ENCODE peak calls at places on chromosomes 1 and 21, in seven cellular contexts. V is coronary artery, W is GM23338, F is uterus, N is BJ, Z is GM12865, T is cardiac muscle cell. Y is an unnamed sample.

GRCh38 chr1:187306671-187307415 is 478.1 kb downstream of the PLA2G4A start:
- DNase-seq in V (no peak), W (no peak), F (no peak), N (no peak), Z (no peak), T (no peak), Y (no peak)

GRCh38 chr21:42561742-42562141 is 48.1 kb downstream of the SLC37A1 start:
- DNase-seq in V (no peak), W (no peak), F (no peak), N (no peak), Z (peak), T (no peak), Y (no peak)

GRCh38 chr1:37890378-37891014 is 31.1 kb upstream of the MTF1 start:
- DNase-seq in V (no peak), W (peak), F (no peak), N (no peak), Z (peak), T (peak), Y (no peak)

GRCh38 chr1:145918144-145918991 is at the start of gene PEX11B:
- DNase-seq in V (peak), W (peak), F (peak), N (peak), Z (peak), T (peak), Y (peak)

GRCh38 chr1:154241703-154242352 is 21.1 kb downstream of the UBAP2L start:
- DNase-seq in V (no peak), W (no peak), F (no peak), N (no peak), Z (no peak), T (no peak), Y (no peak)

GRCh38 chr1:119676571-119677206 is 28.6 kb upstream of the ZNF697 start:
- DNase-seq in V (no peak), W (peak), F (peak), N (no peak), Z (no peak), T (no peak), Y (no peak)

GRCh38 chr1:11279152-11279551 is 6.2 kb downstream of the UBIAD1 start:
- DNase-seq in V (no peak), W (no peak), F (no peak), N (no peak), Z (no peak), T (no peak), Y (no peak)

GRCh38 chr1:66243548-66244130 is 290.3 kb upstream of the SGIP1 start:
- DNase-seq in V (no peak), W (no peak), F (no peak), N (no peak), Z (peak), T (no peak), Y (no peak)

GRCh38 chr1:12602633-12603024 is 15.4 kb downstream of the DHRS3 start:
- DNase-seq in V (no peak), W (no peak), F (no peak), N (no peak), Z (no peak), T (no peak), Y (no peak)

GRCh38 chr1:163652441-163652840 is 330.7 kb downstream of the NUF2 start:
- DNase-seq in V (no peak), W (no peak), F (no peak), N (no peak), Z (no peak), T (no peak), Y (no peak)

GRCh38 chr1:163655565-163655964 is 333.8 kb downstream of the NUF2 start:
- DNase-seq in V (no peak), W (no peak), F (no peak), N (no peak), Z (no peak), T (no peak), Y (no peak)

GRCh38 chr1:163656367-163656766 is 334.6 kb downstream of the NUF2 start:
- DNase-seq in V (no peak), W (no peak), F (no peak), N (no peak), Z (no peak), T (no peak), Y (no peak)

DNA sequence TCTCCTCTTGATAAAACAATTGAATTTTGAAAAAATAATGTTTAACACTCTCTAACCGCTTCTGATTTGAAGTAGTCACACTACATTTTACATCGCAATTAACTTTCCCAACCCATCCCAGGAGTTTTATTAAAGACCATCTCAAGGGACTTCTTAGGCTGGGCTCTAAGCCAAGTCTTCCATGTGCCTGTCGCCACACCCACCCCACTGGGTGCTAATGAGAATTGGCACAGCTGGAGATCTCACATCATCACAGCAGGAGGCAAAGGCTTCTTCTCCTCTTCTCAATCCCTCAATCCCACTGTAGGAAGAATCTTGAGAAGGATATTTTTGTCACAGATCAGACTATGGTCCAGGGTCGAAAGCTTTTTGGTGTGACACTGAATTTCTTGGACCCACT is 328.9 kb downstream of the NUF2 start:
- DNase-seq in V (no peak), W (no peak), F (no peak), N (no peak), Z (no peak), T (no peak), Y (no peak)
- TF ChIP-seq CTCF in V (no peak), W (no peak), F (no peak), N (no peak), Z (no peak), T (no peak), Y (no peak)

GRCh38 chr1:181603735-181604410 is 120.6 kb downstream of the CACNA1E start:
- DNase-seq in V (no peak), W (no peak), F (no peak), N (no peak), Z (no peak), T (no peak), Y (no peak)
- TF ChIP-seq CTCF in V (no peak), W (no peak), F (no peak), N (no peak), Z (no peak), T (no peak), Y (no peak)

DNA sequence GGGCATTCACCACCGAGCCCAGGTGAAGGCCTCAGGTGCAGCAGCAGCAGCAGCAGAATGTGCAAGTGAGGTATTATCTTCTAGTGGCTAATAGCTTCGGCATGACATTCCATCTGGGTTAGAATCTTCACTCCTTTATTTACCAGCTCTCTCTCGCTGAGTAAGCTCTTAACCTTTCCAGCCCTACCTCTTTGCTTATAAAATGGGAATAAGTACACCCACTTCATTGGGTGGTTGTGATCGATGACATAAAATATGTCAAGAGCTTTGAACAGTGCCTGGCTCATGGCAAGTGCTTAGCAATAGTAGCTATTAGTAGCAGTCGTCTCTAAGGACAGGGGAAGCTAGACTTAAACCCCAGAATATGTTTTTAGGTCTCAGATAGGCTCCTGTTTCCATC is 149.5 kb downstream of the NOS1AP start:
- DNase-seq in V (no peak), W (no peak), F (no peak), N (no peak), Z (no peak), T (peak), Y (no peak)
- TF ChIP-seq CTCF in V (no peak), W (no peak), F (no peak), N (no peak), Z (no peak), T (no peak), Y (no peak)

DNA sequence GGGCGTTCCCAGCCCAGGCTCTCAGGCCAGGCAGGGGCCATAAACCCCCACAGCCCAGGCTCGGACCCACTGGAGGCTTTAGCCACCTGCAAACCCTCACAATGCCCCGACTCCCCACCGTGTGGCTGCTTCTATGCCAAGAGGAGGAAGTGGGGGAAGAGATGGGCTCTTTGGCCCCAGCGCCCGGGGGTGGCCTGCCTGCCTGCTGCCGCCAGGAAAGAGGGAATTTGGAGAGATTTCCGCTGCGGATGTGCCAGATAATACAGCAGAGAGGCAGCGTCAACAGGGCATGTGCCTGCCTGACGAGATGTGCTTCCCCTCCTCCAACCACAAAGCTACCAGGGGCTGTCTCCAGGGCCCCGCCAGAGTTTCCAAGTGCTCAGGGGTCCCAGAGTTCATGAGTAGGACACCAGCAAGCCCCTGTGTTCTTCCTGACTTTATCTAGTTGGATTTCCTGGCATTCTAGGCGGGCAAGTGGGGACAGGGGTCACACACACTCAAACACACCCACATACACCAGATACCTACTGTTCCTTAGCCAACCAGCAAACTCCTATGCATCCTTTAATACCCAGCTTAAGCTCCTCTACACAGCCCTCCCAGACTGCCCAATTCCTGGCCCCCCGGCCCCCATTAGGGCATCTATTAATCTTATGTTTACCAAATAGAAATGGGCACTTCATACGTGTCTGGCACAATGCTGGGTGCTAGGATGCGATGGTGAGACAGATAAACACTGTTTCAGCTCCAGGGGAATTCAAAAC is 14.1 kb downstream of the EPHA2 start:
- DNase-seq in V (no peak), W (no peak), F (peak), N (no peak), Z (no peak), T (no peak), Y (no peak)
- TF ChIP-seq CTCF in V (no peak), W (no peak), F (no peak), N (no peak), Z (no peak), T (no peak), Y (no peak)

DNA sequence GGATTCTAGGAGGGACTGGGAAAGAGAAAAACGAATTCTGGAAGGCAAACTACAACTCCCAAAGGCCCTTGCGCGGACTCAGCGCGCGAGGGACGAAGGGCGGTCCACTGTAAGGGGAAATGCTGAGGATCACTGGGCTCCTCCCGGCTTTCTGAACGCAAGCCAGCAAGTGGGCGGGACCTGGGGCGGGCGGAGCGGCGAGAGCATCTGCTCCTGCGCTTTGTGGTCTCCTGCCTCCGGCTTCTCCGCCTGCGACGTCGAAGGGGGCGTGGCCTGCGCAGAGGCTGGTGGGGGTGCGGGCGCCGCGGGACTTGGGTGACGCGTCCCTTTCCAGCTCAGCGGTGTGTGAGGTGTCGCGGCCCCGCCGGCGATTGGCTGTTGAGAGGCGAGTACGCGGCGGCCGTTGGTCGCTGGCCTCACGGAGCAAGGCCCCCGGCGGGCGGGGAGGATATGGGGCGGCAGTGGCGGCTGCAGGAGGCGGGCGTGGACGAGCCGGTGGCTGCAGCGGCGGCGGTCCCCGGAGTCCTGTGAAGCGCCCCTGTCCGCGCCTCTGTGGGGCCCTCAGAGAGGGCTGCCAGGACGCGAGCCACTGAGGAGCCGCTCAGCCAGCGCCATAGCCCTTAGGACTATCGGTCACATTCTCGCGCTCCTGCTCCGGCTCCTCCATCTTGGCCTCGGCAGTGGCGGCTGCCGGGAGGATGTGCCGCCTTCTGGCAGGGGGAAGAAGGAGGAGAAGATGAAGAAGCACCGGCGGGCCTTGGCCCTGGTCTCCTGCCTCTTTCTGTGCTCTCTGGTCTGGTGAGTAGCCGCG is at the start of gene SUCO:
- DNase-seq in V (peak), W (peak), F (peak), N (peak), Z (peak), T (peak), Y (peak)
- TF ChIP-seq CTCF in V (no peak), W (no peak), F (no peak), N (peak), Z (no peak), T (peak), Y (peak)

DNA sequence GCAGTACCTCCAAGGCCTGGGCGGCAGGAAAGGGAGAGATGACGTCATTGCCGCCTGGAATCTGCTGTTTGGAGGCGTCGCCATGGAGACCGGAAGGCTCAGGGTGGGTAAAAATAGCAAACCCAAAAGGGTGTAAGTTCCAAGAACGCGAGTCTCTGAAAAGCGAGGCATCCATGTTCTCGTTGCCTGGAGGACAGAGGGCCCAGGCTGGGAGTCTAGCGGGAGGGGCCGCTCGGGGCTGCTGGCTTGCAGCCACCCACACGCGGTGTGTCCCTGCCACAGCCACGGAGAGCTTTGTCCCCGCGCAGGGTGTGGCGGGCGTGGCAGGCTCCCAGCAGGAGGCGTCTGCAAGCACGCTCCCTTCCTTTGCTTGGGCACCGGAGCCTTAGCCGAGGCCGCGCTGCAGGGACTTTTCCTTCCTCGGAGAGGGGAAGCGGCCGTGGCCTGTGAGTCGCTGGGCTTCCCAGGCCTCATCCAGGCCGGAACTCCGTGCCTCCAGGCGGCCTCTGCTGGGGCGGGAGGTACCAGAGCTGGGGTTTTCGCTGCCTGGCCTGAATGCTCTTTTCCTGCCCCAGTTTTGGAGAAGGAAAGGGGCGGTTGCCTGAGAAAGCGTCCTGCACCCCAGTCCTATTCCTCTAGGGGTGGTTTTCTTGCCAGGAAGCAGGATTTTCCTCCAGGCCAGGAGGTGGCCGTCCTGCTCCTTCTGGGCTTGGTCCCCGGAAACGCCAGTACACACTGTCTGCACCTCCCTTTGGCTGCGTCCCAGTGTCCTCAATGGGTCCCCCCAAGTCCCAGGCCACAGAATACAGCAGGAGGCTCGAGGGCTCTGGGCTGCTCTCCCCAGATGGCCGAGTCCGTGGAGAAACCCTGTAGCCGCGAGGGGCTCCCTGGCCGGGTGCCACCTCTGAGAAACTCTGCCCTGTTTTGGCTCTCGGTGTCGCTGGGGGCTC is 15.3 kb upstream of the SKI start:
- DNase-seq in V (peak), W (peak), F (peak), N (peak), Z (no peak), T (peak), Y (peak)
- TF ChIP-seq CTCF in V (no peak), W (peak), F (peak), N (peak), Z (no peak), T (peak), Y (peak)

DNA sequence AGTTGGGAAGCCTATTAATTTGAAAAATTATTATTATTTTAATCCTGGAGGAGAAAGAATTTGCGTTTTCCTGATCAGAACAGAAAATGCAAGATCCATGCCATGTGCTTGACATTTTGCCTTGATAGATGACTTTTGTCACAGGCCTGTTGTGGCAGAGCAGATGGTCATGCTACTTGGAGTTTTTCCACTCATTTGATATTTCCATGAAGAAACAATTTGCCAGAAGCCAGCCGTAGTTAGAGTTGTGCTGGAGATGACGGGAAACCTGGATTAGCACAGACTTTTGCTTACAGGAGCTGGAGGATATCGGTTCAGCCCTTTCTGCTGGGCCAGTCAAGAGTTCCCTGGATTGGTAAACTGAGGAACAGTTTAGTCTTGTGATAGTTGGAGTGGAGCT is 3.2 kb downstream of the RCAN3 start:
- DNase-seq in V (no peak), W (no peak), F (no peak), N (no peak), Z (no peak), T (no peak), Y (no peak)
- TF ChIP-seq CTCF in V (no peak), W (no peak), F (no peak), N (no peak), Z (no peak), T (no peak), Y (no peak)

DNA sequence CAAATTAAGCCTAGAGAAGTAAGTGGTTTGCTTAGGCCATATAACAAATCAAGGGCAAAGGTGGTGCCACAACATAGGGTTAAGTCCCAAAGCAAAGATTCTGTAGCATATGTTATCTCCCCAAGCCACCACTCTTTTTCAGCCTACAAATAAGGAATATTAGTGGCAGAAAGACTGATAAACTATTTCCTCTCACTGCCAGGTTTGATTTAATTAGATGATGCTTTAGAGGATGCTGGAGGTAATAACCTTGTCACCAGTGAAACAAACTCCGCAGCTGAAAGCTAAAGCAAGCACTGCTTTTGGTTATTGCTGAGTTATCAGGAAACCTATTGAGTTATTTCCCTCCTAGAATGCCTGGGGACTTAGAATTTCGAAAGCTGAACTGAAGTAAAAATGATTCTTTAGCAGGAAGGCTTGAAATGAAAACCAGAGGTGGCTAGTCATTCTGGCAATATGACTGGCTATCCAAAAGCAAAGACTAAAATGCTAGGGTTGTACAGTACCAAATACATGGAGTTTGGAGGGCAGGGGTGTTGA is 145.2 kb downstream of the SYT2 start:
- DNase-seq in V (no peak), W (no peak), F (no peak), N (no peak), Z (peak), T (no peak), Y (no peak)
- TF ChIP-seq CTCF in V (no peak), W (no peak), F (no peak), N (no peak), Z (no peak), T (no peak), Y (no peak)

GRCh38 chr1:40161888-40162397 is 756 bp downstream of the RLF start:
- DNase-seq in V (no peak), W (no peak), F (no peak), N (no peak), Z (no peak), T (no peak), Y (no peak)

GRCh38 chr1:40162791-40163441 is 1.7 kb downstream of the RLF start:
- DNase-seq in V (no peak), W (peak), F (no peak), N (no peak), Z (no peak), T (no peak), Y (no peak)

GRCh38 chr1:40160806-40161124 is 422 bp upstream of the RLF start:
- DNase-seq in V (no peak), W (no peak), F (no peak), N (no peak), Z (no peak), T (no peak), Y (no peak)

GRCh38 chr1:40155910-40156309 is 5.3 kb upstream of the RLF start:
- DNase-seq in V (no peak), W (no peak), F (no peak), N (no peak), Z (no peak), T (no peak), Y (no peak)

GRCh38 chr1:40161125-40161887 is at the start of gene RLF:
- DNase-seq in V (peak), W (peak), F (peak), N (peak), Z (peak), T (peak), Y (peak)
- TF ChIP-seq CTCF in V (no peak), W (no peak), F (no peak), N (no peak), Z (no peak), T (no peak), Y (peak)